ENCODE peak calls at places on chromosomes 3 and 15, in seven cellular contexts. One of them, this sample, is unnamed.

GRCh38 chr15:58602823-58603222 is 146.7 kb downstream of the ADAM10 start:
- DNase-seq in mucosa of gallbladder: no peak
- DNase-seq in C1 segment of cervical spinal cord: no peak
- DNase-seq in NCI-H2081: no peak
- DNase-seq in pons: no peak
- DNase-seq in KG1: no peak
- DNase-seq in left cardiac atrium: no peak
- DNase-seq in this sample: no peak

GRCh38 chr15:60889506-60889905 is 339.6 kb downstream of the RORA start:
- DNase-seq in mucosa of gallbladder: no peak
- DNase-seq in C1 segment of cervical spinal cord: no peak
- DNase-seq in NCI-H2081: no peak
- DNase-seq in pons: no peak
- DNase-seq in KG1: no peak
- DNase-seq in left cardiac atrium: no peak
- DNase-seq in this sample: peak; percentile 28

GRCh38 chr3:44042772-44043171 is 198.9 kb upstream of the TOPAZ1 start:
- DNase-seq in mucosa of gallbladder: no peak
- DNase-seq in C1 segment of cervical spinal cord: no peak
- DNase-seq in NCI-H2081: no peak
- DNase-seq in pons: no peak
- DNase-seq in KG1: no peak
- DNase-seq in left cardiac atrium: no peak
- DNase-seq in this sample: no peak

GRCh38 chr3:197181751-197182150 is 116.7 kb downstream of the DLG1 start:
- DNase-seq in mucosa of gallbladder: no peak
- DNase-seq in C1 segment of cervical spinal cord: no peak
- DNase-seq in NCI-H2081: no peak
- DNase-seq in pons: no peak
- DNase-seq in KG1: no peak
- DNase-seq in left cardiac atrium: peak; percentile 33
- DNase-seq in this sample: no peak

GRCh38 chr3:6425289-6425820 is 435.6 kb upstream of the GRM7 start:
- DNase-seq in mucosa of gallbladder: no peak
- DNase-seq in C1 segment of cervical spinal cord: no peak
- DNase-seq in NCI-H2081: no peak
- DNase-seq in pons: no peak
- DNase-seq in KG1: no peak
- DNase-seq in left cardiac atrium: no peak
- DNase-seq in this sample: no peak

GRCh38 chr3:197327701-197328100 is 29.3 kb upstream of the DLG1 start:
- DNase-seq in mucosa of gallbladder: no peak
- DNase-seq in C1 segment of cervical spinal cord: no peak
- DNase-seq in NCI-H2081: no peak
- DNase-seq in pons: peak; percentile 91
- DNase-seq in KG1: no peak
- DNase-seq in left cardiac atrium: no peak
- DNase-seq in this sample: peak; percentile 69

GRCh38 chr3:10435850-10436249 is 69.5 kb downstream of the ATP2B2 start:
- DNase-seq in mucosa of gallbladder: no peak
- DNase-seq in C1 segment of cervical spinal cord: no peak
- DNase-seq in NCI-H2081: no peak
- DNase-seq in pons: no peak
- DNase-seq in KG1: no peak
- DNase-seq in left cardiac atrium: no peak
- DNase-seq in this sample: no peak

GRCh38 chr15:55283295-55284147 is 6.1 kb downstream of the RAB27A start:
- DNase-seq in mucosa of gallbladder: no peak
- DNase-seq in C1 segment of cervical spinal cord: no peak
- DNase-seq in NCI-H2081: no peak
- DNase-seq in pons: no peak
- DNase-seq in KG1: no peak
- DNase-seq in left cardiac atrium: no peak
- DNase-seq in this sample: no peak

GRCh38 chr15:58066042-58066867 is 744 bp upstream of the ALDH1A2 start:
- DNase-seq in mucosa of gallbladder: peak; percentile 60
- DNase-seq in C1 segment of cervical spinal cord: no peak
- DNase-seq in NCI-H2081: peak; percentile 21
- DNase-seq in pons: peak; percentile 17
- DNase-seq in KG1: no peak
- DNase-seq in left cardiac atrium: peak; percentile 79
- DNase-seq in this sample: peak; percentile 32

GRCh38 chr15:55253580-55253979 is 36.0 kb downstream of the RAB27A start:
- DNase-seq in mucosa of gallbladder: no peak
- DNase-seq in C1 segment of cervical spinal cord: no peak
- DNase-seq in NCI-H2081: no peak
- DNase-seq in pons: no peak
- DNase-seq in KG1: no peak
- DNase-seq in left cardiac atrium: no peak
- DNase-seq in this sample: no peak

GRCh38 chr3:64039972-64040733 is 16.9 kb upstream of the PSMD6 start:
- DNase-seq in mucosa of gallbladder: no peak
- DNase-seq in C1 segment of cervical spinal cord: no peak
- DNase-seq in NCI-H2081: no peak
- DNase-seq in pons: no peak
- DNase-seq in KG1: no peak
- DNase-seq in left cardiac atrium: no peak
- DNase-seq in this sample: no peak

GRCh38 chr3:17195192-17195611 is 310.4 kb downstream of the PLCL2 start:
- DNase-seq in mucosa of gallbladder: no peak
- DNase-seq in C1 segment of cervical spinal cord: peak; percentile 20
- DNase-seq in NCI-H2081: peak; percentile 84
- DNase-seq in pons: peak; percentile 94
- DNase-seq in KG1: no peak
- DNase-seq in left cardiac atrium: no peak
- DNase-seq in this sample: peak; percentile 61

GRCh38 chr15:35557544-35557943 is 11.6 kb upstream of the DPH6 start:
- DNase-seq in mucosa of gallbladder: no peak
- DNase-seq in C1 segment of cervical spinal cord: no peak
- DNase-seq in NCI-H2081: no peak
- DNase-seq in pons: no peak
- DNase-seq in KG1: no peak
- DNase-seq in left cardiac atrium: no peak
- DNase-seq in this sample: no peak

GRCh38 chr3:13708301-13708700 is 159.4 kb downstream of the FBLN2 start:
- DNase-seq in mucosa of gallbladder: peak; percentile 6
- DNase-seq in C1 segment of cervical spinal cord: no peak
- DNase-seq in NCI-H2081: no peak
- DNase-seq in pons: no peak
- DNase-seq in KG1: no peak
- DNase-seq in left cardiac atrium: no peak
- DNase-seq in this sample: no peak

This sample was measured in head of caudate nucleus.